ENCODE peak calls at places on chromosomes 13 and 19, in four cellular contexts. One of them, this sample, is unnamed.

GRCh38 chr13:96090240-96091101 is 564 bp downstream of the HS6ST3 start:
- DNase-seq in stomach: peak; percentile 28
- DNase-seq in activated effector memory CD4-positive, alpha-beta T cell treated with anti-CD3 and anti-CD28 coated beads, Interleukin-2, amount 50 U/mL, for 16 hours: no peak
- DNase-seq in T-helper 2 cell: no peak
- DNase-seq in this sample: peak; percentile 56

GRCh38 chr13:21014139-21014665 is 47.2 kb downstream of the LATS2 start:
- DNase-seq in stomach: no peak
- DNase-seq in activated effector memory CD4-positive, alpha-beta T cell treated with anti-CD3 and anti-CD28 coated beads, Interleukin-2, amount 50 U/mL, for 16 hours: no peak
- DNase-seq in T-helper 2 cell: no peak
- DNase-seq in this sample: no peak

GRCh38 chr13:111080642-111081041 is 34.5 kb upstream of the ARHGEF7 start:
- DNase-seq in stomach: no peak
- DNase-seq in activated effector memory CD4-positive, alpha-beta T cell treated with anti-CD3 and anti-CD28 coated beads, Interleukin-2, amount 50 U/mL, for 16 hours: no peak
- DNase-seq in T-helper 2 cell: no peak
- DNase-seq in this sample: no peak

GRCh38 chr19:56141416-56141992 is 417 bp downstream of the ZNF444 start:
- DNase-seq in stomach: no peak
- DNase-seq in activated effector memory CD4-positive, alpha-beta T cell treated with anti-CD3 and anti-CD28 coated beads, Interleukin-2, amount 50 U/mL, for 16 hours: peak; percentile 70
- DNase-seq in T-helper 2 cell: no peak
- DNase-seq in this sample: peak; percentile 47

GRCh38 chr19:29524912-29525870 is 603 bp upstream of the VSTM2B start:
- DNase-seq in stomach: no peak
- DNase-seq in activated effector memory CD4-positive, alpha-beta T cell treated with anti-CD3 and anti-CD28 coated beads, Interleukin-2, amount 50 U/mL, for 16 hours: no peak
- DNase-seq in T-helper 2 cell: no peak
- DNase-seq in this sample: no peak

GRCh38 chr19:39160889-39161672 is 35.5 kb downstream of the PAK4 start:
- DNase-seq in stomach: no peak
- DNase-seq in activated effector memory CD4-positive, alpha-beta T cell treated with anti-CD3 and anti-CD28 coated beads, Interleukin-2, amount 50 U/mL, for 16 hours: no peak
- DNase-seq in T-helper 2 cell: no peak
- DNase-seq in this sample: no peak

GRCh38 chr19:12255372-12255771 is 39.3 kb downstream of the ZNF44 start:
- DNase-seq in stomach: no peak
- DNase-seq in activated effector memory CD4-positive, alpha-beta T cell treated with anti-CD3 and anti-CD28 coated beads, Interleukin-2, amount 50 U/mL, for 16 hours: no peak
- DNase-seq in T-helper 2 cell: no peak
- DNase-seq in this sample: no peak

GRCh38 chr13:109145631-109146030 is 516.2 kb downstream of the MYO16 start:
- DNase-seq in stomach: peak; percentile 55
- DNase-seq in activated effector memory CD4-positive, alpha-beta T cell treated with anti-CD3 and anti-CD28 coated beads, Interleukin-2, amount 50 U/mL, for 16 hours: no peak
- DNase-seq in T-helper 2 cell: no peak
- DNase-seq in this sample: peak; percentile 91

GRCh38 chr19:55257461-55258411 is 1.1 kb downstream of the PPP6R1 start:
- DNase-seq in stomach: no peak
- DNase-seq in activated effector memory CD4-positive, alpha-beta T cell treated with anti-CD3 and anti-CD28 coated beads, Interleukin-2, amount 50 U/mL, for 16 hours: peak; percentile 73
- DNase-seq in T-helper 2 cell: no peak
- DNase-seq in this sample: peak; percentile 55

GRCh38 chr19:29404015-29404414 is 121.8 kb upstream of the VSTM2B start:
- DNase-seq in stomach: no peak
- DNase-seq in activated effector memory CD4-positive, alpha-beta T cell treated with anti-CD3 and anti-CD28 coated beads, Interleukin-2, amount 50 U/mL, for 16 hours: no peak
- DNase-seq in T-helper 2 cell: no peak
- DNase-seq in this sample: no peak

GRCh38 chr13:109924376-109924775 is 138.0 kb upstream of the IRS2 start:
- DNase-seq in stomach: no peak
- DNase-seq in activated effector memory CD4-positive, alpha-beta T cell treated with anti-CD3 and anti-CD28 coated beads, Interleukin-2, amount 50 U/mL, for 16 hours: no peak
- DNase-seq in T-helper 2 cell: no peak
- DNase-seq in this sample: no peak

This sample was measured in adipocyte.